ENCODE peak calls at places on chromosomes 5 and 9, in seven cellular contexts. One of them, this sample, is unnamed.

GRCh38 chr9:104110509-104110908 is 16.4 kb downstream of the SMC2 start:
- DNase-seq in D721Med: no peak
- DNase-seq in HFFc6: no peak
- DNase-seq in fibroblast of mammary gland: no peak
- DNase-seq in DMS153: no peak
- DNase-seq in stimulated activated naive CD4-positive, alpha-beta T cell: no peak
- DNase-seq in stimulated activated CD4-positive, alpha-beta T cell treated with anti-CD3 and anti-CD28 coated beads, Interleukin-2, amount 100 ng/mL, for 24 hours: no peak
- DNase-seq in this sample: no peak

GRCh38 chr5:174520420-174521396 is 203.7 kb upstream of the MSX2 start:
- DNase-seq in D721Med: no peak
- DNase-seq in HFFc6: no peak
- DNase-seq in fibroblast of mammary gland: no peak
- DNase-seq in DMS153: no peak
- DNase-seq in stimulated activated naive CD4-positive, alpha-beta T cell: no peak
- DNase-seq in stimulated activated CD4-positive, alpha-beta T cell treated with anti-CD3 and anti-CD28 coated beads, Interleukin-2, amount 100 ng/mL, for 24 hours: no peak
- DNase-seq in this sample: no peak

GRCh38 chr5:72427488-72428437 is 79.4 kb downstream of the ZNF366 start:
- DNase-seq in D721Med: no peak
- DNase-seq in HFFc6: peak; percentile 4
- DNase-seq in fibroblast of mammary gland: peak; percentile 50
- DNase-seq in DMS153: no peak
- DNase-seq in stimulated activated naive CD4-positive, alpha-beta T cell: no peak
- DNase-seq in stimulated activated CD4-positive, alpha-beta T cell treated with anti-CD3 and anti-CD28 coated beads, Interleukin-2, amount 100 ng/mL, for 24 hours: no peak
- DNase-seq in this sample: no peak

GRCh38 chr5:17218353-17219005 is 1.0 kb downstream of the BASP1 start:
- DNase-seq in D721Med: no peak
- DNase-seq in HFFc6: peak; percentile 44
- DNase-seq in fibroblast of mammary gland: peak; percentile 83
- DNase-seq in DMS153: peak; percentile 24
- DNase-seq in stimulated activated naive CD4-positive, alpha-beta T cell: no peak
- DNase-seq in stimulated activated CD4-positive, alpha-beta T cell treated with anti-CD3 and anti-CD28 coated beads, Interleukin-2, amount 100 ng/mL, for 24 hours: no peak
- DNase-seq in this sample: peak; percentile 38

GRCh38 chr5:135629164-135629563 is 50.4 kb upstream of the CXCL14 start:
- DNase-seq in D721Med: no peak
- DNase-seq in HFFc6: no peak
- DNase-seq in fibroblast of mammary gland: no peak
- DNase-seq in DMS153: no peak
- DNase-seq in stimulated activated naive CD4-positive, alpha-beta T cell: no peak
- DNase-seq in stimulated activated CD4-positive, alpha-beta T cell treated with anti-CD3 and anti-CD28 coated beads, Interleukin-2, amount 100 ng/mL, for 24 hours: no peak
- DNase-seq in this sample: no peak

GRCh38 chr5:149995385-149996085 is 4.9 kb downstream of the TIGD6 start:
- DNase-seq in D721Med: no peak
- DNase-seq in HFFc6: no peak
- DNase-seq in fibroblast of mammary gland: no peak
- DNase-seq in DMS153: no peak
- DNase-seq in stimulated activated naive CD4-positive, alpha-beta T cell: no peak
- DNase-seq in stimulated activated CD4-positive, alpha-beta T cell treated with anti-CD3 and anti-CD28 coated beads, Interleukin-2, amount 100 ng/mL, for 24 hours: no peak
- DNase-seq in this sample: no peak

GRCh38 chr5:177067491-177067890 is 19.2 kb upstream of the FGFR4 start:
- DNase-seq in D721Med: no peak
- DNase-seq in HFFc6: peak; percentile 58
- DNase-seq in fibroblast of mammary gland: no peak
- DNase-seq in DMS153: no peak
- DNase-seq in stimulated activated naive CD4-positive, alpha-beta T cell: no peak
- DNase-seq in stimulated activated CD4-positive, alpha-beta T cell treated with anti-CD3 and anti-CD28 coated beads, Interleukin-2, amount 100 ng/mL, for 24 hours: no peak
- DNase-seq in this sample: no peak

GRCh38 chr9:19154135-19154612 is 26.9 kb upstream of the PLIN2 start:
- DNase-seq in D721Med: no peak
- DNase-seq in HFFc6: peak; percentile 67
- DNase-seq in fibroblast of mammary gland: peak; percentile 94
- DNase-seq in DMS153: no peak
- DNase-seq in stimulated activated naive CD4-positive, alpha-beta T cell: no peak
- DNase-seq in stimulated activated CD4-positive, alpha-beta T cell treated with anti-CD3 and anti-CD28 coated beads, Interleukin-2, amount 100 ng/mL, for 24 hours: no peak
- DNase-seq in this sample: no peak

GRCh38 chr5:159184236-159184635 is 25.1 kb downstream of the RNF145 start:
- DNase-seq in D721Med: no peak
- DNase-seq in HFFc6: no peak
- DNase-seq in fibroblast of mammary gland: no peak
- DNase-seq in DMS153: no peak
- DNase-seq in stimulated activated naive CD4-positive, alpha-beta T cell: no peak
- DNase-seq in stimulated activated CD4-positive, alpha-beta T cell treated with anti-CD3 and anti-CD28 coated beads, Interleukin-2, amount 100 ng/mL, for 24 hours: no peak
- DNase-seq in this sample: no peak